ENCODE peak calls at places on chromosomes 3 and 15, in nine cellular contexts. H, D, T, I, E, S, C, V and Q are unnamed samples.

GRCh38 chr15:61169904-61170695 is 59.0 kb downstream of the RORA start:
- DNase-seq in H (no peak), D (no peak), T (no peak), I (no peak), E (no peak), S (no peak), C (no peak), V (no peak), Q (no peak)

GRCh38 chr3:138381950-138382715 is 33.8 kb downstream of the MRAS start:
- DNase-seq in H (peak), D (peak), T (no peak), I (peak), E (peak), S (no peak), C (peak), V (peak), Q (no peak)

GRCh38 chr3:186722457-186722856 is 5.3 kb downstream of the KNG1 start:
- DNase-seq in H (no peak), D (peak), T (no peak), I (peak), E (peak), S (no peak), C (no peak), V (no peak), Q (no peak)

GRCh38 chr3:196688349-196688748 is 23.7 kb downstream of the CEP19 start:
- DNase-seq in H (peak), D (peak), T (no peak), I (peak), E (no peak), S (no peak), C (no peak), V (peak), Q (no peak)

GRCh38 chr15:59516655-59517461 is 78.9 kb downstream of the FAM81A start:
- DNase-seq in H (no peak), D (no peak), T (no peak), I (no peak), E (no peak), S (no peak), C (no peak), V (no peak), Q (no peak)

GRCh38 chr3:9704343-9705322 is 1.0 kb downstream of the CPNE9 start:
- DNase-seq in H (peak), D (peak), T (peak), I (peak), E (peak), S (peak), C (peak), V (no peak), Q (no peak)

GRCh38 chr15:66999601-67000000 is 65.8 kb upstream of the SMAD3 start:
- DNase-seq in H (no peak), D (no peak), T (no peak), I (no peak), E (no peak), S (no peak), C (no peak), V (no peak), Q (no peak)

GRCh38 chr3:188323067-188323842 is 169.3 kb downstream of the LPP start:
- DNase-seq in H (no peak), D (no peak), T (no peak), I (no peak), E (no peak), S (no peak), C (no peak), V (no peak), Q (no peak)

GRCh38 chr15:68348064-68348463 is 70.5 kb downstream of the FEM1B start:
- DNase-seq in H (no peak), D (no peak), T (no peak), I (no peak), E (no peak), S (no peak), C (no peak), V (no peak), Q (no peak)

GRCh38 chr3:1843111-1843510 is 255.6 kb upstream of the CNTN4 start:
- DNase-seq in H (no peak), D (no peak), T (peak), I (no peak), E (no peak), S (no peak), C (no peak), V (no peak), Q (no peak)

GRCh38 chr3:125480656-125481374 is 39.2 kb downstream of the SNX4 start:
- DNase-seq in H (no peak), D (peak), T (no peak), I (peak), E (peak), S (no peak), C (no peak), V (no peak), Q (no peak)